ENCODE peak calls at places on chromosome 10, in five cellular contexts. P is psoas muscle, T is thoracic aorta, Q is Peyer's patch, B is HAP-1. X is an unnamed sample. For H3K27me3, the result is how much of the 10 kb centered on the place peaks cover.

GRCh38 chr10:110641256-110641655 is 2.9 kb upstream of the RBM20 start:
- DNase-seq in P (peak), T (no peak), Q (no peak), B (peak), X (no peak)

GRCh38 chr10:3485287-3485686 is 299.7 kb downstream of the KLF6 start:
- DNase-seq in P (no peak), T (no peak), Q (peak), B (no peak), X (no peak)

GRCh38 chr10:45372251-45372951 is 1.6 kb upstream of the ALOX5 start:
- DNase-seq in P (no peak), T (no peak), Q (no peak), B (no peak), X (no peak)

GRCh38 chr10:100873081-100873824 is 39.5 kb upstream of the SLF2 start:
- DNase-seq in P (no peak), T (no peak), Q (no peak), B (no peak), X (no peak)

GRCh38 chr10:3954615-3955014 is 169.6 kb upstream of the KLF6 start:
- DNase-seq in P (no peak), T (no peak), Q (no peak), B (no peak), X (no peak)

GRCh38 chr10:29482591-29483421 is 152.0 kb downstream of the SVIL start:
- DNase-seq in P (peak), T (no peak), Q (no peak), B (no peak), X (no peak)

GRCh38 chr10:79457256-79457785 is 11.9 kb upstream of the ZCCHC24 start:
- DNase-seq in P (no peak), T (no peak), Q (no peak), B (no peak), X (no peak)

GRCh38 chr10:88953662-88954061 is 1.1 kb upstream of the ACTA2 start:
- DNase-seq in P (no peak), T (no peak), Q (no peak), B (no peak), X (no peak)

GRCh38 chr10:120451968-120452367 is 5.1 kb upstream of the PLPP4 start:
- DNase-seq in P (no peak), T (no peak), Q (no peak), B (no peak), X (no peak)

GRCh38 chr10:3525832-3526449 is 259.1 kb downstream of the KLF6 start:
- DNase-seq in P (peak), T (peak), Q (no peak), B (no peak), X (peak)

GRCh38 chr10:70649526-70649925 is 22.8 kb upstream of the ADAMTS14 start:
- DNase-seq in P (no peak), T (no peak), Q (no peak), B (no peak), X (peak)

GRCh38 chr10:62916157-62916603 is 100.0 kb upstream of the EGR2 start:
- DNase-seq in P (no peak), T (no peak), Q (no peak), B (no peak), X (peak)

GRCh38 chr10:31778627-31779026 is 150.0 kb downstream of the ARHGAP12 start:
- DNase-seq in P (no peak), T (no peak), Q (no peak), B (no peak), X (no peak)

GRCh38 chr10:100739516-100740368 is 5.6 kb upstream of the PAX2 start:
- DNase-seq in P (no peak), T (no peak), Q (no peak), B (no peak), X (no peak)

GRCh38 chr10:43689955-43690771 is 41.5 kb upstream of the ZNF32 start:
- DNase-seq in P (peak), T (peak), Q (peak), B (peak), X (peak)

GRCh38 chr10:47361293-47361692 is 13.1 kb downstream of the RBP3 start:
- DNase-seq in P (peak), T (no peak), Q (no peak), B (peak), X (no peak)

GRCh38 chr10:74234569-74234968 is 83.5 kb downstream of the ADK start:
- DNase-seq in P (no peak), T (no peak), Q (no peak), B (no peak), X (no peak)

GRCh38 chr10:86480571-86480970 is 41.0 kb downstream of the WAPL start:
- DNase-seq in P (no peak), T (no peak), Q (no peak), B (no peak), X (no peak)

GRCh38 chr10:75399461-75400162 is 2.0 kb downstream of the ZNF503 start:
- DNase-seq in P (peak), T (no peak), Q (no peak), B (peak), X (peak)

GRCh38 chr10:26112532-26112931 is 104.0 kb upstream of the GAD2 start:
- DNase-seq in P (no peak), T (no peak), Q (no peak), B (no peak), X (no peak)

GRCh38 chr10:125039354-125039769 is 97.4 kb downstream of the ZRANB1 start:
- DNase-seq in P (no peak), T (no peak), Q (no peak), B (no peak), X (no peak)

GRCh38 chr10:115827180-115827579 is 445.8 kb downstream of the GFRA1 start:
- DNase-seq in P (peak), T (no peak), Q (no peak), B (no peak), X (no peak)

GRCh38 chr10:61091531-61091930 is 147.5 kb upstream of the RHOBTB1 start:
- DNase-seq in P (no peak), T (no peak), Q (no peak), B (no peak), X (no peak)
- H3K27me3 ChIP-seq in P (under half), T (under half), Q (under half), B (under half), X (under half)

GRCh38 chr10:22339761-22340361 is 5.4 kb upstream of the SPAG6 start:
- DNase-seq in P (no peak), T (no peak), Q (no peak), B (no peak), X (no peak)
- H3K27me3 ChIP-seq in P (half or more), T (half or more), Q (half or more), B (under half), X (half or more)

DNA sequence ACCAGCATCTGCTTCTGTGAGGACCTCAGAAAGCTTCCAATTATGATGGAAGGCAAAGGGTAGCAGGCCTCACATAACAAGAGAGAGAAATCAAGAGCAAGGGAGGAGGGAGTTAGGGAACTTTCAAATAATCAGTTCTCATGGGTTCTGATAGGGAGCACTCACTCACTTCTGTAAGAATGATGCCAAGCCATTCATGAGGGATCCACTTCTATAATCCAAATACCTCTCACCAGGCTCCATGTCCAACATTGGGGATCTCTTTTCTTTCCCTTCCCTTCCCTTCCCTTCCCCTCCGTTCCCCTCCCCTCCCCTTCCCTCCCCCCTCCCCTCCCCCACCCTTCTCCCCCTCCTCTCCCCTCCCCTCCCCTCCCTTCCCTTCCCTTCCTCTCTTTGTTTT is 884.6 kb upstream of the GHITM start:
- DNase-seq in P (no peak), T (no peak), Q (no peak), B (no peak), X (no peak)
- H3K27me3 ChIP-seq in P (under half), T (under half), Q (under half), B (under half), X (under half)

GRCh38 chr10:123536176-123536845 is 129.8 kb upstream of the GPR26 start:
- DNase-seq in P (no peak), T (no peak), Q (peak), B (no peak), X (no peak)
- H3K27me3 ChIP-seq in P (under half), T (under half), Q (under half), B (under half), X (under half)

GRCh38 chr10:78406648-78407008 is 373.0 kb downstream of the RPS24 start:
- DNase-seq in P (no peak), T (no peak), Q (no peak), B (no peak), X (no peak)

GRCh38 chr10:78408671-78409472 is 375.2 kb downstream of the RPS24 start:
- DNase-seq in P (peak), T (peak), Q (no peak), B (no peak), X (no peak)

GRCh38 chr10:78405781-78406180 is 372.1 kb downstream of the RPS24 start:
- DNase-seq in P (no peak), T (no peak), Q (no peak), B (no peak), X (no peak)

GRCh38 chr10:78407009-78407711 is 373.5 kb downstream of the RPS24 start:
- DNase-seq in P (peak), T (peak), Q (peak), B (peak), X (peak)

DNA sequence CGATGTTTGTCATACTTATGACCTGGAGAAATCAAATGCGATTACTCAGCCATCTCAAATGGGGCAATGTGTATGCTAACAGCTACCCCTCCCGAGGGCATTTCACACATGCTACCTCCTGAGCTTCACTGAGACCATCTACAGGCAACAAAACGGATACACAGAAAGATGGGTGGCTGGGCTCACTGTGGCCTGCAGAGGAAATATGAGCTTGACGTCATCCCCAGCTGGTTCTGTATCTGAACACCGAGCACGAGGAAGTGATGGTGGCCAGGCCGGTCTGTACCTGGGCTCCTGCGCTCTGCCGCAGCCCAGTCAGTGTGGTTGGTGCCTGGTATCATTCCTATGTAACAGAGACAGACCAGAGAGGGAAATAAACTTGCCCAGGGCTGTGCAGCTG is 374.3 kb downstream of the RPS24 start:
- DNase-seq in P (no peak), T (no peak), Q (no peak), B (no peak), X (no peak)
- H3K27me3 ChIP-seq in P (under half), T (under half), Q (under half), B (under half), X (under half)

DNA sequence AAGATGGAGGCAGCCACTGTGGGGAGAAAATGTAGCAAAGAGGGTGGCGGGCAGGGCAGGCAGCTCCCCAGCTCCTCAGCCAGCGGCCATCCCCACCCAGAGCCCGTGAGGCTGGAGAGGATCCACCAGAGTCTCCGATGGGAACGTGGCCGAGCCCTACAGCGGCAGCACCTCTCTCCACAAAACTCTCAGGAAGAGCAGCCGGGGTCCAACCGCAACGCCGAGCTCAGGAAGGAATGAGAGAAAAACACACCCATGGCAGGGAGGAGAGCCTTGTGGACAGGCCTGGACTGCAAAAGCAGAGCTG is 54.0 kb upstream of the ADGRA1 start:
- DNase-seq in P (no peak), T (no peak), Q (no peak), B (no peak), X (no peak)
- H3K27me3 ChIP-seq in P (under half), T (under half), Q (under half), B (under half), X (under half)

GRCh38 chr10:93804200-93804599 is 46.5 kb downstream of the LGI1 start:
- DNase-seq in P (no peak), T (no peak), Q (no peak), B (no peak), X (no peak)
- H3K27me3 ChIP-seq in P (under half), T (under half), Q (under half), B (under half), X (under half)

GRCh38 chr10:22258471-22258870 is 40.7 kb upstream of the EBLN1 start:
- DNase-seq in P (no peak), T (no peak), Q (no peak), B (no peak), X (no peak)
- H3K27me3 ChIP-seq in P (under half), T (under half), Q (under half), B (under half), X (under half)

DNA sequence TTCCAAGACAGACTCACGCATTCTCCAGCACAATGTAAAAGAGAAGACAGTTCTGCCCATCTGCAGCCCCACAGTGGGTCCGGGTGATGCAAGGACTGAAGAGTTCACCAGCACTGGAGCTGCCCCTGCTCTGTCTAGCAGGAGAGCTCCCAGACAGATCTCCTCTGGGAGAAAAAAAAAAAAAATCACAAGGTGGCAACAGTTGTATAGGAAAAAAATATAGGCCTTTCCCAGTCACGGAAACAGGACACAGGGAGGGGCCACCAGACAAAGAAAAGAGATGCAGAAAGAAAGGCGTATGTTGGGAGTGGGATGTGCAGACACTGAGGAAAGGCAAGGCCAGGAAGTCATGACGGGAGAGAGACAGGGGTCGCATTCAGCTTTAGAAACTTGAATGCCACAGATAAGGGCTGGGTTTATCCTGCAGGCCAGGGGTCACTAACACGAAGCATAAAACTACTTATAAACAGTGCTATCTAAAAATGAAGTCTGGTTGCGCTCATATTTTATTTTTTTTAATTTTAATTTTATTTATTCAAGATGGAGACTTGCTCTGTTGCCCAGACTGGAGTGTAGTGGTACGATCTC is 54.1 kb downstream of the FAM171A1 start:
- DNase-seq in P (no peak), T (no peak), Q (no peak), B (no peak), X (no peak)
- H3K27me3 ChIP-seq in P (under half), T (under half), Q (under half), B (under half), X (under half)